ENCODE peak calls at places on chromosomes 2 and 18, in six cellular contexts. M is GM13976, K is endothelial cell of umbilical vein, S is pancreas, F is upper lobe of left lung, Z is sigmoid colon. J is an unnamed sample.

GRCh38 chr2:151976945-151977353 is 121.9 kb downstream of the CACNB4 start:
- DNase-seq in K (no peak), Z (no peak), F (no peak), M (peak; percentile 31), S (no peak), J (no peak)

GRCh38 chr2:83103602-83104001 is 1355.5 kb downstream of the SUCLG1 start:
- DNase-seq in M (no peak), S (no peak), Z (no peak), K (peak; percentile 91), F (no peak), J (no peak)

GRCh38 chr2:15800489-15801329 is 139.6 kb upstream of the MYCN start:
- DNase-seq in K (no peak), F (no peak), M (no peak), Z (no peak), S (no peak), J (no peak)

GRCh38 chr2:95329891-95330822 is 33.0 kb downstream of the KCNIP3 start:
- DNase-seq in Z (no peak), S (no peak), M (no peak), K (no peak), F (no peak), J (no peak)

GRCh38 chr2:48295421-48295820 is 234.5 kb upstream of the STON1 start:
- DNase-seq in M (no peak), Z (no peak), S (no peak), K (no peak), F (no peak), J (no peak)

GRCh38 chr2:241649414-241649813 is 11.9 kb downstream of the ATG4B start:
- DNase-seq in K (no peak), Z (no peak), F (no peak), S (no peak), M (no peak), J (no peak)

GRCh38 chr18:26419746-26420145 is 128.6 kb downstream of the KCTD1 start:
- DNase-seq in S (no peak), M (no peak), F (no peak), Z (peak; percentile 58), K (no peak), J (no peak)

GRCh38 chr2:164992818-164993217 is 37.5 kb upstream of the SLC38A11 start:
- DNase-seq in Z (peak; percentile 74), F (peak; percentile 28), K (peak; percentile 71), S (no peak), M (peak; percentile 27), J (peak; percentile 42)

GRCh38 chr2:56132138-56132537 is 51.7 kb upstream of the CCDC85A start:
- DNase-seq in M (peak; percentile 43), K (peak; percentile 76), Z (no peak), S (no peak), F (no peak), J (no peak)

GRCh38 chr2:231886071-231886681 is 40.0 kb downstream of the NPPC start:
- DNase-seq in K (no peak), S (no peak), Z (no peak), M (no peak), F (no peak), J (no peak)

GRCh38 chr2:231111987-231112386 is 12.9 kb downstream of the HTR2B start:
- DNase-seq in M (no peak), Z (no peak), F (no peak), K (no peak), S (no peak), J (no peak)

GRCh38 chr18:12236934-12237832 is 17.0 kb upstream of the CIDEA start:
- DNase-seq in Z (peak; percentile 80), M (peak; percentile 88), K (peak; percentile 63), F (peak; percentile 65), S (peak; percentile 96), J (peak; percentile 91)

GRCh38 chr2:169819106-169819505 is 5.6 kb downstream of the METTL5 start:
- DNase-seq in Z (no peak), F (no peak), M (no peak), S (no peak), K (peak; percentile 80), J (no peak)

GRCh38 chr2:1854747-1855146 is 110.4 kb upstream of the PXDN start:
- DNase-seq in F (no peak), Z (no peak), S (no peak), K (no peak), M (peak; percentile 45), J (peak; percentile 60)

GRCh38 chr2:169478339-169478738 is 955 bp upstream of the BBS5 start:
- DNase-seq in F (no peak), M (no peak), Z (no peak), K (peak; percentile 80), S (no peak), J (no peak)

GRCh38 chr18:2884706-2885285 is 38.0 kb downstream of the EMILIN2 start:
- DNase-seq in F (no peak), S (no peak), M (no peak), Z (no peak), K (no peak), J (no peak)

GRCh38 chr18:62637807-62638687 is 77.3 kb upstream of the PHLPP1 start:
- DNase-seq in F (no peak), S (peak; percentile 63), M (peak; percentile 70), K (peak; percentile 18), Z (no peak), J (no peak)

GRCh38 chr18:54946149-54946581 is 13.1 kb downstream of the CCDC68 start:
- DNase-seq in S (no peak), F (peak; percentile 56), M (peak; percentile 32), K (peak; percentile 76), Z (no peak), J (no peak)

GRCh38 chr2:6724572-6725140 is 141.1 kb downstream of the CMPK2 start:
- DNase-seq in M (no peak), Z (no peak), F (no peak), K (no peak), S (no peak), J (no peak)

GRCh38 chr2:223027442-223027841 is 24.5 kb upstream of the KCNE4 start:
- DNase-seq in M (no peak), S (no peak), K (peak; percentile 76), F (no peak), Z (no peak), J (no peak)

GRCh38 chr2:30332791-30333453 is 101.6 kb downstream of the LBH start:
- DNase-seq in M (peak; percentile 68), Z (no peak), S (no peak), K (no peak), F (no peak), J (no peak)

GRCh38 chr2:30331869-30332268 is 100.5 kb downstream of the LBH start:
- DNase-seq in S (no peak), Z (no peak), K (no peak), M (no peak), F (no peak), J (no peak)

GRCh38 chr2:30335981-30336538 is 104.7 kb downstream of the LBH start:
- DNase-seq in S (no peak), M (no peak), Z (no peak), K (no peak), F (no peak), J (no peak)

GRCh38 chr2:30336978-30337841 is 105.9 kb downstream of the LBH start:
- DNase-seq in S (no peak), K (no peak), F (no peak), M (peak; percentile 85), Z (no peak), J (no peak)

DNA sequence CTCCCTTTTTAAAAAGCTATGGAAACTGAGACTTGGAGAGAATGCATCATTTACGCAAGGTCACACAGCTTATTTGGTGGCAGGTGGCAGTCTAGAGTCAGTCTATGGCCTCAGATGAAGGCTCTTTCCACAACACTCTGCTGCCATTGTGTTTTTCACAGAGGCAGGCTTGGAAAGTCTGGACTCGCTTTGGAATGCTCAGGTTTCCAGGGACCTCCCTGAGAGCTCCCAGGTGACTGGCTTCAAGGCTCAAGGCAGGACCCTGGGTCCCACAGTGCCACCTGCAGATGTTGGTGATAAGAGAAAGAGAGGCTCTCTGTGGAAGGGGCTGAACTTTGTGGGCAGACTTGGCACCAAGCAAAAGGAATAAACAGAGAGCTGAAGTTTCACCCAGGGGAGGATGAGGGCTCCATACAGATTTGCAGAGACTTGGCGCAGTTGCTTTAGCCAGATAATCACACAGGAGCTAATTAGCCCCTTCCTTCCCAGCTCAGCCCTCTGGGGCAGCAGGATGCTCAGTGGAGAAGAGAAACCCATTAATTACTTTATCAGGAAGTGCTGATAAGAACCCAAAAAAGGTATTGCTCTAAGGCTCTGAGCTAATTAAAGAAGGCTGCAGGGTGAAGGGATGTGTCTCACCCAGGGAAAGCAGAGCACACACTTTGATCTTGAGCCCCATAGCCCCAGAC is 103.5 kb downstream of the LBH start:
- DNase-seq in K (no peak), F (no peak), S (no peak), M (no peak), Z (no peak), J (no peak)
- TF ChIP-seq CTCF in K (no peak), F (no peak), S (no peak), M (peak; percentile 7), Z (no peak), J (no peak)

GRCh38 chr2:31233741-31234689 is at the start of gene EHD3:
- DNase-seq in Z (peak; percentile 91), S (peak; percentile 90), M (peak; percentile 86), F (peak; percentile 91), K (peak; percentile 82), J (peak; percentile 90)

GRCh38 chr2:31237348-31238017 is 3.5 kb downstream of the EHD3 start:
- DNase-seq in M (no peak), Z (no peak), K (no peak), F (peak; percentile 12), S (no peak), J (no peak)

GRCh38 chr2:31234690-31235503 is 945 bp downstream of the EHD3 start:
- DNase-seq in F (no peak), Z (no peak), S (no peak), K (no peak), M (no peak), J (no peak)

GRCh38 chr2:31236433-31237205 is 2.7 kb downstream of the EHD3 start:
- DNase-seq in Z (no peak), K (no peak), F (no peak), S (no peak), M (no peak), J (no peak)

GRCh38 chr2:31235504-31235902 is 1.6 kb downstream of the EHD3 start:
- DNase-seq in S (no peak), Z (no peak), M (no peak), K (peak; percentile 21), F (no peak), J (no peak)
- TF ChIP-seq CTCF in S (no peak), Z (no peak), M (no peak), K (no peak), F (no peak), J (no peak)

GRCh38 chr2:206586609-206587008 is 55.7 kb upstream of the FAM237A start:
- DNase-seq in Z (no peak), F (no peak), M (no peak), S (no peak), K (no peak), J (no peak)

GRCh38 chr2:206585335-206585734 is 57.0 kb upstream of the FAM237A start:
- DNase-seq in K (peak; percentile 53), M (no peak), Z (no peak), F (no peak), S (no peak), J (no peak)

GRCh38 chr2:206584323-206585116 is 57.8 kb upstream of the FAM237A start:
- DNase-seq in F (no peak), S (no peak), Z (no peak), M (no peak), K (peak; percentile 44), J (no peak)
- TF ChIP-seq CTCF in F (no peak), S (no peak), Z (no peak), M (no peak), K (no peak), J (no peak)

DNA sequence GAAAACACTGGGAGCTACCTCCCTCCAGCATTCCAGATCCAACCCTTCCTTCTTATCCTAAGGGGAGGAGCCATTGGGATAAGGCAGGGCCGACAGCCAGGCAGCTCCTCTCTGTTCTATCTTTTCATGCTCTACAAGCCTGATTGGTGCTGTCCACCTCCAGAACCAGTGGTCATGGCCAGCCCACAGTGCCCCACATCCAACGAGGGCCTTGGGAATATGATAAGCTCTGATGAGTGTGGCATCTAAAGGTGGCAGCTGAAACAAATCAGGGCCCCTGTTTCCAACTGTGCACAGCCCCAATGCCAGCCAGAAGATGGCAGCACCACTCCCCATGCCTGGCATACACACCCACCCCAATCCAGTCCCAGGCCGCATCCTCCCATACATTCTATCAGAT is 329.3 kb downstream of the C1D start:
- DNase-seq in M (no peak), Z (no peak), K (peak; percentile 55), F (peak; percentile 29), S (peak; percentile 69), J (no peak)
- TF ChIP-seq CTCF in M (peak; percentile 27), Z (no peak), K (peak; percentile 32), F (peak; percentile 28), S (peak; percentile 46), J (no peak)